ENCODE peak calls at places on chromosome 1, in six cellular contexts. P, D, H, J, I and F are unnamed samples.

GRCh38 chr1:108595510-108595909 is 35.6 kb downstream of the EEIG2 start:
- DNase-seq in I (no peak), H (no peak), P (no peak), D (no peak), J (no peak), F (peak)

GRCh38 chr1:59631561-59631960 is 183.2 kb upstream of the HOOK1 start:
- DNase-seq in D (no peak), J (no peak), I (no peak), P (no peak), H (no peak), F (no peak)

GRCh38 chr1:47434051-47434842 is 3.6 kb upstream of the FOXD2 start:
- DNase-seq in I (peak), D (peak), P (no peak), J (no peak), H (no peak), F (peak)

GRCh38 chr1:230327892-230328284 is 98.2 kb downstream of the PGBD5 start:
- DNase-seq in P (no peak), I (peak), J (no peak), D (no peak), H (no peak), F (peak)

GRCh38 chr1:197521118-197521739 is 253.2 kb downstream of the CRB1 start:
- DNase-seq in H (peak), D (peak), I (no peak), J (no peak), P (peak), F (peak)

GRCh38 chr1:85862456-85862855 is 154.2 kb upstream of the ZNHIT6 start:
- DNase-seq in P (no peak), H (no peak), J (no peak), I (no peak), D (no peak), F (no peak)

GRCh38 chr1:5966543-5967205 is 25.6 kb downstream of the NPHP4 start:
- DNase-seq in I (no peak), D (no peak), P (no peak), H (no peak), J (no peak), F (peak)

GRCh38 chr1:100629391-100629790 is 90.2 kb upstream of the VCAM1 start:
- DNase-seq in P (no peak), D (peak), H (no peak), J (no peak), I (no peak), F (no peak)

GRCh38 chr1:19445417-19446342 is 39.7 kb downstream of the CAPZB start:
- DNase-seq in H (no peak), J (no peak), P (peak), D (peak), I (peak), F (peak)

GRCh38 chr1:242828828-242829227 is 304.3 kb upstream of the PLD5 start:
- DNase-seq in P (no peak), H (no peak), D (no peak), I (no peak), J (no peak), F (no peak)

GRCh38 chr1:68174173-68175113 is 57.9 kb downstream of the WLS start:
- DNase-seq in I (peak), P (peak), J (peak), D (peak), H (peak), F (peak)

GRCh38 chr1:11804666-11805453 is 904 bp downstream of the MTHFR start:
- DNase-seq in P (peak), J (no peak), I (peak), H (no peak), D (no peak), F (peak)

GRCh38 chr1:154775559-154776338 is 94.3 kb downstream of the KCNN3 start:
- DNase-seq in I (no peak), D (no peak), P (no peak), J (no peak), H (no peak), F (no peak)

GRCh38 chr1:118927421-118927820 is 60.7 kb downstream of the TBX15 start:
- DNase-seq in I (no peak), H (no peak), P (no peak), J (no peak), D (no peak), F (no peak)

GRCh38 chr1:111990878-111991760 is 1.7 kb upstream of the KCND3 start:
- DNase-seq in I (peak), P (peak), D (peak), J (no peak), H (peak), F (peak)

GRCh38 chr1:46183926-46184557 is 7.8 kb upstream of the P3R3URF start:
- DNase-seq in D (peak), J (no peak), P (no peak), I (no peak), H (no peak), F (no peak)

GRCh38 chr1:214418380-214418779 is 133.0 kb downstream of the PTPN14 start:
- DNase-seq in D (peak), H (no peak), P (no peak), J (no peak), I (no peak), F (no peak)